ENCODE peak calls at places on chromosome 21, in six cellular contexts. Q is endothelial cell; T is stimulated activated CD4-positive, alpha-beta T cell treated with anti-CD3 and anti-CD28 coated beads, Interleukin-2, amount 100 ng/mL, for 48 hours; M is HFFc6; N is foreskin fibroblast; F is amniotic epithelial cell. D is an unnamed sample.

GRCh38 chr21:35779690-35780570 is 280.4 kb downstream of the SETD4 start:
- DNase-seq in Q (no peak), T (no peak), M (peak; percentile 94), N (peak; percentile 79), F (peak; percentile 39), D (peak; percentile 57)

GRCh38 chr21:39014751-39015150 is 168.5 kb downstream of the PSMG1 start:
- DNase-seq in Q (no peak), T (no peak), M (peak; percentile 96), N (peak; percentile 91), F (peak; percentile 97), D (peak; percentile 87)

GRCh38 chr21:26457817-26458216 is 115.3 kb downstream of the CYYR1 start:
- DNase-seq in Q (no peak), T (no peak), M (no peak), N (peak; percentile 18), F (peak; percentile 81), D (no peak)

GRCh38 chr21:35002879-35003722 is 46.0 kb downstream of the RUNX1 start:
- DNase-seq in Q (no peak), T (no peak), M (peak; percentile 53), N (peak; percentile 73), F (peak; percentile 95), D (no peak)

GRCh38 chr21:38995071-38995669 is 188.1 kb downstream of the PSMG1 start:
- DNase-seq in Q (no peak), T (no peak), M (no peak), N (no peak), F (no peak), D (no peak)

GRCh38 chr21:15682182-15682895 is 47.4 kb upstream of the USP25 start:
- DNase-seq in Q (no peak), T (no peak), M (peak; percentile 30), N (peak; percentile 86), F (peak; percentile 84), D (no peak)

GRCh38 chr21:41834926-41835663 is 44.0 kb downstream of the PRDM15 start:
- DNase-seq in Q (no peak), T (no peak), M (no peak), N (no peak), F (no peak), D (no peak)

GRCh38 chr21:46324390-46325072 is 575 bp downstream of the PCNT start:
- DNase-seq in Q (peak; percentile 88), T (peak; percentile 90), M (peak; percentile 63), N (peak; percentile 92), F (peak; percentile 58), D (peak; percentile 93)

GRCh38 chr21:27802816-27803475 is 836.1 kb upstream of the ADAMTS5 start:
- DNase-seq in Q (peak; percentile 57), T (peak; percentile 8), M (peak; percentile 34), N (peak; percentile 74), F (peak; percentile 49), D (peak; percentile 24)

GRCh38 chr21:38807987-38808386 is 2.3 kb downstream of the ETS2 start:
- DNase-seq in Q (no peak), T (no peak), M (no peak), N (no peak), F (no peak), D (no peak)

GRCh38 chr21:45979141-45979631 is 2.4 kb upstream of the COL6A1 start:
- DNase-seq in Q (no peak), T (no peak), M (no peak), N (peak; percentile 38), F (peak; percentile 42), D (no peak)

GRCh38 chr21:37268186-37268503 is 1.0 kb upstream of the VPS26C start:
- DNase-seq in Q (no peak), T (no peak), M (no peak), N (no peak), F (no peak), D (no peak)

GRCh38 chr21:45330851-45331261 is 43.2 kb upstream of the POFUT2 start:
- DNase-seq in Q (no peak), T (no peak), M (no peak), N (no peak), F (no peak), D (no peak)

GRCh38 chr21:33205476-33205875 is 24.3 kb upstream of the IFNAR2 start:
- DNase-seq in Q (no peak), T (no peak), M (no peak), N (no peak), F (no peak), D (no peak)